ENCODE peak calls at places on chromosomes 4 and X, in nine cellular contexts. D is progenitor cell of endocrine pancreas; B is HEK293T; W is fibroblast of pulmonary artery; I is fibroblast of lung; M is H9; S is GM12892; G is activated CD4-positive, alpha-beta T cell treated with anti-CD3 and anti-CD28 coated beads, Interleukin-2, amount 10 ng/mL, durations not matched to agents 7 days and 5 days; K is COLO829. L is an unnamed sample.

GRCh38 chr4:83490876-83491450 is 6.1 kb upstream of the ABRAXAS1 start:
- DNase-seq in D (no peak), B (peak), W (peak), I (peak), M (no peak), S (no peak), G (peak), K (peak), L (no peak)

GRCh38 chr4:113472864-113473263 is 288.7 kb downstream of the CAMK2D start:
- DNase-seq in D (no peak), B (no peak), W (no peak), I (no peak), M (no peak), S (no peak), G (no peak), K (no peak), L (no peak)

GRCh38 chrX:9379697-9380551 is 84.9 kb upstream of the TBL1X start:
- DNase-seq in D (no peak), B (no peak), W (peak), I (peak), M (no peak), S (no peak), G (no peak), K (peak), L (no peak)

GRCh38 chr4:76197971-76198410 is 15.6 kb downstream of the SCARB2 start:
- DNase-seq in D (no peak), B (no peak), W (peak), I (peak), M (no peak), S (no peak), G (no peak), K (peak), L (peak)

GRCh38 chr4:2275546-2276251 is 13.8 kb upstream of the MXD4 start:
- DNase-seq in D (no peak), B (no peak), W (no peak), I (no peak), M (no peak), S (no peak), G (no peak), K (no peak), L (no peak)

GRCh38 chrX:19554786-19555185 is 39.5 kb upstream of the MAP3K15 start:
- DNase-seq in D (no peak), B (no peak), W (peak), I (peak), M (no peak), S (no peak), G (no peak), K (no peak), L (no peak)

GRCh38 chr4:42237010-42237409 is 84.6 kb upstream of the BEND4 start:
- DNase-seq in D (no peak), B (no peak), W (no peak), I (no peak), M (no peak), S (no peak), G (no peak), K (no peak), L (no peak)

GRCh38 chr4:1225272-1226166 is 23.4 kb downstream of the CTBP1 start:
- DNase-seq in D (no peak), B (no peak), W (no peak), I (no peak), M (no peak), S (no peak), G (no peak), K (no peak), L (no peak)

GRCh38 chrX:72532371-72532770 is 40.3 kb downstream of the HDAC8 start:
- DNase-seq in D (no peak), B (no peak), W (no peak), I (no peak), M (no peak), S (no peak), G (no peak), K (no peak), L (no peak)

GRCh38 chrX:2500681-2501151 is at the start of the genes DHRSX and ZBED1:
- DNase-seq in D (peak), B (peak), W (peak), I (peak), M (no peak), S (peak), G (peak), K (no peak), L (no peak)

GRCh38 chrX:133335027-133335426 is 80.3 kb downstream of the GPC4 start:
- DNase-seq in D (no peak), B (peak), W (peak), I (peak), M (no peak), S (no peak), G (peak), K (peak), L (no peak)

GRCh38 chr4:173524218-173525117 is 5.6 kb downstream of the HAND2 start:
- DNase-seq in D (no peak), B (no peak), W (no peak), I (no peak), M (peak), S (no peak), G (no peak), K (no peak), L (no peak)

GRCh38 chr4:81136161-81136910 is 78.7 kb downstream of the PRKG2 start:
- DNase-seq in D (no peak), B (no peak), W (peak), I (peak), M (no peak), S (no peak), G (no peak), K (no peak), L (peak)

GRCh38 chrX:103417370-103417769 is 41.0 kb downstream of the BEX3 start:
- DNase-seq in D (no peak), B (no peak), W (no peak), I (no peak), M (no peak), S (no peak), G (no peak), K (no peak), L (no peak)

GRCh38 chr4:20252656-20253271 is 1.1 kb downstream of the SLIT2 start:
- DNase-seq in D (peak), B (peak), W (peak), I (peak), M (peak), S (no peak), G (no peak), K (no peak), L (peak)

GRCh38 chr4:83535520-83535944 is 376 bp upstream of the GPAT3 start:
- DNase-seq in D (no peak), B (peak), W (peak), I (peak), M (peak), S (peak), G (peak), K (peak), L (peak)

GRCh38 chr4:39043697-39044363 is 11.6 kb upstream of the TMEM156 start:
- DNase-seq in D (no peak), B (no peak), W (peak), I (no peak), M (no peak), S (no peak), G (no peak), K (no peak), L (no peak)

GRCh38 chr4:143773998-143774898 is 73.8 kb upstream of the FREM3 start:
- DNase-seq in D (peak), B (peak), W (peak), I (peak), M (peak), S (no peak), G (peak), K (peak), L (no peak)

GRCh38 chrX:37926700-37927099 is 79.3 kb upstream of the DYNLT3 start:
- DNase-seq in D (no peak), B (peak), W (peak), I (peak), M (no peak), S (no peak), G (no peak), K (no peak), L (no peak)

GRCh38 chr4:86685401-86685800 is 91.3 kb downstream of the PTPN13 start:
- DNase-seq in D (no peak), B (no peak), W (peak), I (peak), M (no peak), S (no peak), G (no peak), K (no peak), L (no peak)

GRCh38 chr4:8919651-8920288 is 48.1 kb upstream of the HMX1 start:
- DNase-seq in D (peak), B (peak), W (no peak), I (no peak), M (no peak), S (no peak), G (no peak), K (no peak), L (no peak)

GRCh38 chr4:117326091-117326490 is 240.7 kb upstream of the TRAM1L1 start:
- DNase-seq in D (no peak), B (no peak), W (no peak), I (peak), M (no peak), S (no peak), G (no peak), K (no peak), L (no peak)

GRCh38 chrX:51496501-51497291 is at the start of gene NUDT11:
- DNase-seq in D (peak), B (peak), W (peak), I (peak), M (peak), S (no peak), G (peak), K (peak), L (peak)

GRCh38 chr4:127709456-127709855 is 20.7 kb upstream of the SLC25A31 start:
- DNase-seq in D (no peak), B (no peak), W (peak), I (peak), M (no peak), S (no peak), G (no peak), K (no peak), L (no peak)

GRCh38 chrX:67961516-67961915 is 417.7 kb downstream of the AR start:
- DNase-seq in D (no peak), B (no peak), W (no peak), I (no peak), M (no peak), S (no peak), G (no peak), K (no peak), L (no peak)

GRCh38 chr4:121696140-121696640 is 590 bp downstream of the ANXA5 start:
- DNase-seq in D (peak), B (peak), W (peak), I (peak), M (no peak), S (no peak), G (peak), K (no peak), L (peak)

GRCh38 chr4:25568788-25569231 is 86.8 kb upstream of the SLC34A2 start:
- DNase-seq in D (no peak), B (no peak), W (no peak), I (no peak), M (no peak), S (no peak), G (no peak), K (no peak), L (no peak)

GRCh38 chrX:133859860-133860259 is 125.5 kb downstream of the GPC3 start:
- DNase-seq in D (no peak), B (no peak), W (peak), I (peak), M (no peak), S (no peak), G (no peak), K (no peak), L (peak)